ENCODE peak calls at places on chromosomes 16 and 17, in six cellular contexts. O, Z, D, U, C and T are unnamed samples.

GRCh38 chr17:75459246-75459589 is 2.8 kb downstream of the TMEM94 start:
- DNase-seq in O (peak), Z (no peak), D (no peak), U (no peak), C (no peak), T (no peak)

GRCh38 chr17:63622571-63623390 is 564 bp downstream of the MAP3K3 start:
- DNase-seq in O (peak), Z (peak), D (peak), U (peak), C (peak), T (peak)

GRCh38 chr16:70267516-70267915 is 15.8 kb upstream of the EXOSC6 start:
- DNase-seq in O (no peak), Z (no peak), D (peak), U (no peak), C (peak), T (no peak)

GRCh38 chr17:28097254-28097653 is 54.8 kb downstream of the NLK start:
- DNase-seq in O (no peak), Z (no peak), D (no peak), U (no peak), C (no peak), T (no peak)

GRCh38 chr16:49713770-49714169 is 142.1 kb downstream of the ZNF423 start:
- DNase-seq in O (no peak), Z (no peak), D (no peak), U (no peak), C (no peak), T (no peak)

GRCh38 chr16:77582956-77583355 is 139.4 kb upstream of the NUDT7 start:
- DNase-seq in O (no peak), Z (no peak), D (no peak), U (no peak), C (no peak), T (no peak)

GRCh38 chr17:50060951-50061712 is 5.2 kb downstream of the ITGA3 start:
- DNase-seq in O (peak), Z (peak), D (peak), U (peak), C (peak), T (no peak)

GRCh38 chr16:50261707-50262235 is 4.6 kb upstream of the ADCY7 start:
- DNase-seq in O (no peak), Z (no peak), D (no peak), U (no peak), C (no peak), T (no peak)

GRCh38 chr16:69931631-69932030 is 19.5 kb upstream of the CLEC18A start:
- DNase-seq in O (no peak), Z (no peak), D (no peak), U (no peak), C (no peak), T (no peak)

GRCh38 chr17:60747069-60747808 is 69.6 kb downstream of the BCAS3 start:
- DNase-seq in O (no peak), Z (no peak), D (no peak), U (no peak), C (no peak), T (no peak)

GRCh38 chr17:82930924-82931695 is 91.3 kb upstream of the ZNF750 start:
- DNase-seq in O (no peak), Z (no peak), D (no peak), U (no peak), C (no peak), T (no peak)

GRCh38 chr17:79977711-79978544 is 57.7 kb downstream of the TBC1D16 start:
- DNase-seq in O (no peak), Z (no peak), D (no peak), U (no peak), C (no peak), T (peak)

GRCh38 chr16:27235055-27235937 is 32.0 kb downstream of the KDM8 start:
- DNase-seq in O (peak), Z (peak), D (peak), U (peak), C (peak), T (peak)

GRCh38 chr17:1087381-1088241 is 90.7 kb downstream of the TIMM22 start:
- DNase-seq in O (peak), Z (peak), D (peak), U (peak), C (no peak), T (no peak)

GRCh38 chr17:5619088-5619740 is 34.9 kb upstream of the NLRP1 start:
- DNase-seq in O (no peak), Z (no peak), D (peak), U (no peak), C (no peak), T (no peak)

GRCh38 chr16:69116911-69117310 is 11.5 kb downstream of the HAS3 start:
- DNase-seq in O (no peak), Z (no peak), D (no peak), U (no peak), C (no peak), T (no peak)

GRCh38 chr16:2757344-2757743 is 4.9 kb downstream of the SRRM2 start:
- DNase-seq in O (no peak), Z (no peak), D (no peak), U (no peak), C (no peak), T (no peak)

GRCh38 chr16:17270683-17271109 is 200.1 kb downstream of the XYLT1 start:
- DNase-seq in O (no peak), Z (no peak), D (peak), U (no peak), C (no peak), T (no peak)
- TF ChIP-seq POLR2A in O (no peak), Z (no peak), D (no peak), U (no peak), C (no peak), T (no peak)

GRCh38 chr17:55750750-55751641 is at the start of gene PCTP:
- DNase-seq in O (peak), Z (peak), D (peak), U (peak), C (peak), T (peak)
- TF ChIP-seq POLR2A in O (peak), Z (no peak), D (no peak), U (peak), C (peak), T (no peak)

DNA sequence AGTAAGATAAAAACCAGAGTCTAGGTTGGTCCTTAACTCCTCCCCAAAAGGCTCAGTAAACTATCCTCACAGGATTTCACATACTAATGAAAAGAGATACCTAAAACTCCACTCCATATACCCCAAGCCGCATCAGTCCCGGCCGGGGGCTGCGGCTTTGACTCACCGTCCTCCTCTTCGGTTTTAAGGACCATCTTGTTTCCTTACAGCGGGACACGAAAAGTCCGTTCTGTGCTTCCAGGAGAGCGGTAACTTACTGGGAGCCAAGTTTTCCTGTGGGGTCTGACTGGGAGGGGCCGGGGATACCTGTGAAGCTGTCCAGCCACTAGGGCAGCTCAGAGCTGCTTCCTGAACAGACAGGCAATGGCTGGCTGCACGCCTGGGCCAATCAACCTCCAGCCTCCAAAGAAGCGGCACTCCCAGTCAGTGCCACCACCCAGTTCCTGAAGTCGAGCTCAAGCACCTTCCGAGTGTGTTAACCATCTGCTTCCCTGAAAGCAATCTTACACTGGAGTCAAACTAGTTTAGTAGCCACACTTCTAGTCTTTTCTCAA is 45.5 kb downstream of the CYTH1 start:
- DNase-seq in O (peak), Z (peak), D (peak), U (peak), C (no peak), T (peak)
- TF ChIP-seq POLR2A in O (peak), Z (no peak), D (no peak), U (peak), C (no peak), T (no peak)

GRCh38 chr17:74297941-74298340 is 23.9 kb downstream of the DNAI2 start:
- DNase-seq in O (no peak), Z (peak), D (no peak), U (no peak), C (no peak), T (no peak)

GRCh38 chr17:74292495-74292894 is 18.5 kb downstream of the DNAI2 start:
- DNase-seq in O (no peak), Z (no peak), D (no peak), U (peak), C (no peak), T (no peak)

GRCh38 chr17:74296548-74296936 is 22.5 kb downstream of the DNAI2 start:
- DNase-seq in O (peak), Z (peak), D (peak), U (peak), C (peak), T (no peak)

GRCh38 chr17:74298690-74299617 is 24.9 kb downstream of the DNAI2 start:
- DNase-seq in O (no peak), Z (peak), D (peak), U (no peak), C (no peak), T (no peak)

DNA sequence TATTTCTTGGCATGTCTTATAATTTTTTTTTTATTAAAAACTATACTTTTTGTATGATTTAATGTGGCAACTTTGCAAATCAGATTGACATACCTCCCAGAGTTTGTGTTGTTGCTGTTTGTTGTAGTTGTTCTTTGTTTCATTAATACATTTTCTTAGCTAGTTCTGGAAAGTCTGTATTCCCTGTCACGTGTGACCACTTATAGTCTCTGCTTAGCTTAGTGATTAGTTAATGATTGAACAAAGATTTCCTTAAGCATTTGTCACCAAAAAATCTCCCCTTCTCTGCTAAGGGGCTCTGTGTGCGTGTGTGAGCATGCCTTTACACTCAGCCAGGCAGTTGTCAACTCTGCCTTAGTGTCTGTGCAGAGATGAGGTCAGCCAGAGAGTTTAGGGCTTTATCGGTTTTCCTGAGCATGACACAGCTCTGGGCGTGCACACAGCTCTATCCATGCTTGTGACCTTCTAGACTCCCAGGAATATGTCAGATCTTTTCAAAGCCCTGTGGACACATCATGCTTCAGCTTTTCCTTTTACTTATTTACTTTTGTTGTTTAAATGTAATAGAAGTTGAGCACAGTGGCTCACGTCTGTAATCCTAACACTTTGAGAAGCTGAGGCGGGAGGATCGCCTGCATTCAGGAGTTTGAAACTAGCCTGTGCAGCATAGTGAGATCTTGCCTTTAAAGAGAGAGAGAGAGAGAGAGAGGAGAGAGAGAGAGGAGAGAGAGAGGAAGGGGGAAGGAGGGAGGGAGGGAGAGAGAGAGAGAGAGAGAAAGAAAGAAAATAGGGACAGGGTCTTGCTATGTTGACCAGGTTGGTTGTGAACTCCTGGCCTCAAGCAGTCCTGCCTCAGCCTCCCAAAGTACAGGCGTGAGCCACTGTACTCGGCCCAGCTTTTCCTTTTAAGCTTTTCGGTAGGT is 21.9 kb downstream of the DNAI2 start:
- DNase-seq in O (no peak), Z (peak), D (peak), U (no peak), C (no peak), T (no peak)
- TF ChIP-seq POLR2A in O (no peak), Z (no peak), D (no peak), U (no peak), C (no peak), T (no peak)

GRCh38 chr17:78715000-78715771 is 66.9 kb downstream of the CYTH1 start:
- DNase-seq in O (no peak), Z (no peak), D (no peak), U (no peak), C (no peak), T (no peak)

GRCh38 chr17:78717431-78717980 is 64.6 kb downstream of the CYTH1 start:
- DNase-seq in O (no peak), Z (no peak), D (peak), U (peak), C (peak), T (no peak)

GRCh38 chr17:78716292-78716691 is 65.8 kb downstream of the CYTH1 start:
- DNase-seq in O (no peak), Z (no peak), D (no peak), U (no peak), C (no peak), T (no peak)

GRCh38 chr17:78715876-78716275 is 66.2 kb downstream of the CYTH1 start:
- DNase-seq in O (no peak), Z (no peak), D (no peak), U (no peak), C (no peak), T (no peak)

GRCh38 chr17:78716814-78717393 is 65.2 kb downstream of the CYTH1 start:
- DNase-seq in O (peak), Z (peak), D (peak), U (peak), C (peak), T (peak)
- TF ChIP-seq POLR2A in O (no peak), Z (no peak), D (no peak), U (no peak), C (no peak), T (no peak)

GRCh38 chr16:74302341-74302740 is 5.7 kb downstream of the PSMD7 start:
- DNase-seq in O (no peak), Z (no peak), D (no peak), U (no peak), C (no peak), T (no peak)

GRCh38 chr16:74305286-74305685 is 8.7 kb downstream of the PSMD7 start:
- DNase-seq in O (no peak), Z (no peak), D (no peak), U (no peak), C (no peak), T (no peak)

GRCh38 chr16:74304835-74305176 is 8.2 kb downstream of the PSMD7 start:
- DNase-seq in O (no peak), Z (no peak), D (no peak), U (no peak), C (no peak), T (no peak)

GRCh38 chr16:74305978-74306784 is 9.6 kb downstream of the PSMD7 start:
- DNase-seq in O (no peak), Z (no peak), D (no peak), U (no peak), C (no peak), T (no peak)

GRCh38 chr16:74304164-74304834 is 7.7 kb downstream of the PSMD7 start:
- DNase-seq in O (no peak), Z (no peak), D (no peak), U (no peak), C (no peak), T (no peak)
- TF ChIP-seq POLR2A in O (no peak), Z (no peak), D (no peak), U (no peak), C (no peak), T (no peak)